ENCODE peak calls at places on chromosome X, in ten cellular contexts. E is keratinocyte; Q is mammary epithelial cell; P is CD8-positive, alpha-beta memory T cell; M is CD8-positive, alpha-beta T cell; D is adipocyte; H is mesendoderm; Z is aorta; B is ovary; G is upper lobe of right lung. K is an unnamed sample. For H3K4me1, H3K36me3 and H3K27me3, the result is how much of the 10 kb centered on the place peaks cover.

GRCh38 chrX:78886550-78886949 is 58.6 kb upstream of the P2RY10 start:
- DNase-seq in E (no peak), Q (no peak), P (no peak), M (no peak), D (peak), H (peak), Z (no peak), B (no peak), G (no peak), K (no peak)

GRCh38 chrX:110414679-110415439 is 56.2 kb downstream of the RTL9 start:
- DNase-seq in E (no peak), Q (peak), P (no peak), M (no peak), D (peak), H (no peak), Z (no peak), B (no peak), G (no peak), K (no peak)

GRCh38 chrX:148049441-148049840 is 68.3 kb downstream of the FMR1NB start:
- DNase-seq in E (no peak), Q (peak), P (no peak), M (no peak), D (peak), H (peak), Z (no peak), B (no peak), G (no peak), K (peak)

GRCh38 chrX:123267220-123267619 is 83.1 kb downstream of the GRIA3 start:
- DNase-seq in E (no peak), Q (no peak), P (no peak), M (no peak), D (peak), H (no peak), Z (no peak), B (no peak), G (no peak), K (no peak)

GRCh38 chrX:150664290-150664689 is 28.9 kb upstream of the MTMR1 start:
- DNase-seq in E (no peak), Q (no peak), P (no peak), M (no peak), D (peak), H (no peak), Z (no peak), B (peak), G (peak), K (no peak)

GRCh38 chrX:63475200-63475599 is 124.1 kb upstream of the SPIN4 start:
- DNase-seq in E (no peak), Q (no peak), P (no peak), M (no peak), D (no peak), H (peak), Z (no peak), B (no peak), G (no peak), K (no peak)

GRCh38 chrX:53056292-53056691 is 7.7 kb downstream of the GPR173 start:
- DNase-seq in E (peak), Q (peak), P (no peak), M (no peak), D (no peak), H (no peak), Z (no peak), B (no peak), G (no peak), K (no peak)

GRCh38 chrX:103464071-103464773 is 55.1 kb downstream of the RAB40A start:
- DNase-seq in E (no peak), Q (peak), P (no peak), M (peak), D (peak), H (peak), Z (no peak), B (no peak), G (no peak), K (peak)

GRCh38 chrX:38519651-38520050 is 41.7 kb upstream of the TSPAN7 start:
- DNase-seq in E (no peak), Q (no peak), P (no peak), M (no peak), D (no peak), H (no peak), Z (no peak), B (no peak), G (no peak), K (no peak)

GRCh38 chrX:87525771-87526229 is 8.2 kb downstream of the KLHL4 start:
- DNase-seq in E (no peak), Q (peak), P (no peak), M (no peak), D (no peak), H (no peak), Z (no peak), B (no peak), G (no peak), K (no peak)

GRCh38 chrX:128616933-128617332 is 564.7 kb upstream of the ACTRT1 start:
- DNase-seq in E (no peak), Q (peak), P (no peak), M (no peak), D (no peak), H (no peak), Z (no peak), B (no peak), G (no peak), K (no peak)

GRCh38 chrX:44459501-44459900 is 83.2 kb downstream of the FUNDC1 start:
- DNase-seq in E (no peak), Q (peak), P (no peak), M (no peak), D (no peak), H (no peak), Z (no peak), B (no peak), G (no peak), K (no peak)

GRCh38 chrX:141638601-141639000 is 49.1 kb downstream of the SPANXA2 start:
- DNase-seq in E (no peak), Q (no peak), P (no peak), M (no peak), D (no peak), H (peak), Z (no peak), B (no peak), G (no peak), K (no peak)

GRCh38 chrX:11757729-11758399 is at the start of gene MSL3:
- DNase-seq in E (no peak), Q (peak), P (no peak), M (peak), D (peak), H (peak), Z (peak), B (peak), G (peak), K (peak)

GRCh38 chrX:139889760-139890159 is 43.1 kb downstream of the ATP11C start:
- DNase-seq in E (no peak), Q (peak), P (no peak), M (no peak), D (peak), H (peak), Z (no peak), B (no peak), G (no peak), K (peak)

GRCh38 chrX:104921606-104922205 is 298.8 kb downstream of the TEX13A start:
- DNase-seq in E (no peak), Q (peak), P (no peak), M (no peak), D (no peak), H (peak), Z (peak), B (no peak), G (no peak), K (no peak)

GRCh38 chrX:46979340-46979739 is 67.1 kb downstream of the JADE3 start:
- DNase-seq in E (no peak), Q (peak), P (no peak), M (no peak), D (peak), H (no peak), Z (no peak), B (no peak), G (no peak), K (no peak)

GRCh38 chrX:135974279-135974856 is 580 bp upstream of the MMGT1 start:
- DNase-seq in E (no peak), Q (no peak), P (peak), M (peak), D (peak), H (peak), Z (peak), B (peak), G (peak), K (peak)

GRCh38 chrX:120302434-120302833 is 8.8 kb downstream of the TMEM255A start:
- DNase-seq in E (no peak), Q (peak), P (peak), M (peak), D (no peak), H (peak), Z (peak), B (no peak), G (peak), K (no peak)

GRCh38 chrX:18887177-18887820 is 96.6 kb downstream of the PHKA2 start:
- DNase-seq in E (no peak), Q (no peak), P (no peak), M (no peak), D (no peak), H (peak), Z (peak), B (peak), G (peak), K (no peak)

DNA sequence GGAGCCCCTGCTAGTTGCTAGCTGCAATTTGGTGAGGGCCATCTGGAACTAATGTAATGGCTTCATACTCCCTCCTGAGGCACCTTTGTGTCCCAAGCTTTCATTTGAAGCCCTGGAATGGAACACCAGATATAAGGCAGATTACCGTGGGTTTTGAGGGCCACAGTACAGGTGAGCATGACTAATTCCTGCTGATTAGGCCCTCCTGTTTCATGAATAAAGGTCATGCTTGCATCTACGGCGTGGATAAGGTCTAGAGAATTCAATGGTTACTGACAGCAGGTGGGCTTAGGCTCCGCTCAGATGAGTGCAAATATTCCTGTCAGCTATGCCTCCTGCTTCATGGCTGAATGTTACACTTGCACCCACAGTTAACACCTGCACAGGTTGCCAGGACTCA is 495.4 kb downstream of the NAP1L3 start:
- DNase-seq in E (no peak), Q (no peak), P (no peak), M (no peak), D (no peak), H (no peak), Z (no peak), B (no peak), G (no peak), K (no peak)
- H3K4me1 ChIP-seq in E (under half), Q (under half), P (under half), M (under half), D (under half), H (under half), Z (under half), B (under half), G (under half), K (under half)

DNA sequence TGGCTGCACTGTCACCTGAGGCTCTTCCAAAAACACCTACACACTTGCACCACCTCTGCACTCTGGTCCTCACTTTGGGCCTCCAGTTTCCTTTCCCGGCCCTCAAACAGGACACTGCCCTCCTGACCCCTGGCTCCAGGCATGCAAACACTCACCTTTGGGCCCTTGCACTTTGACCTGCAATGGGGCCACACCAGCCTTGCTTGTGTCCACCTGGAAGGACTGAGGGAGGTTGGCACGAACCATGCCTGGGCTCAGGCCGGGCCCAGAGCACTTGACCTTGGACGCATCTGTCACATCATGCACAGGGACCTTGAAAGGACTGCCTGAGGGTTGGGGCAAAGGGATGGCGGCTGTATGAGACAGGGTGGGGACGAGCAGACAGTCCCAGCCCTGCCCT is 15.6 kb downstream of the FLNA start:
- DNase-seq in E (no peak), Q (no peak), P (no peak), M (no peak), D (no peak), H (no peak), Z (no peak), B (no peak), G (no peak), K (no peak)
- H3K36me3 ChIP-seq in E (under half), Q (under half), P (half or more), M (half or more), D (half or more), H (under half), Z (under half), B (under half), G (half or more), K (half or more)

GRCh38 chrX:133935096-133935495 is 50.3 kb downstream of the GPC3 start:
- DNase-seq in E (no peak), Q (no peak), P (no peak), M (no peak), D (no peak), H (peak), Z (no peak), B (no peak), G (no peak), K (peak)

GRCh38 chrX:133933316-133933715 is 52.1 kb downstream of the GPC3 start:
- DNase-seq in E (no peak), Q (no peak), P (no peak), M (no peak), D (no peak), H (no peak), Z (no peak), B (no peak), G (no peak), K (no peak)

GRCh38 chrX:133938530-133938929 is 46.9 kb downstream of the GPC3 start:
- DNase-seq in E (no peak), Q (no peak), P (no peak), M (no peak), D (no peak), H (no peak), Z (no peak), B (no peak), G (no peak), K (no peak)

GRCh38 chrX:133939655-133940054 is 45.7 kb downstream of the GPC3 start:
- DNase-seq in E (no peak), Q (no peak), P (no peak), M (no peak), D (no peak), H (no peak), Z (no peak), B (no peak), G (no peak), K (no peak)

DNA sequence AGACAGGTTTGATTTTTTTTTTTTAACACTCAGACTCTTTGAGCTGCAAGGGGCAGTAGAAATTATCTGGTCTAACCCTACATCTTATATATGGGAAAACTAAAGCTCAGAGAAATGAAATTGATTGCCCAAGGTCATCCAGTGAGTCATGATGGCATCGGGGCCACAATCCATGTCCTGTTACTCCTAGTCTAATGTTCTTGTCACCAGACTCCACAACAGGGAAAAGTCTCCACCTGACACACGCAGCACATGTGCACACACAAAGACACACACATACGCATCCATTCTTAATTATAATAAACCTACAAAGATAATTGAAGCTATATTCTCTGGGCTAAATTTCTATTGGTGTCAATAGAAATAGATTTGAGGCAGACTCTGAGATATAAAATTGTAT is 48.4 kb downstream of the GPC3 start:
- DNase-seq in E (no peak), Q (no peak), P (no peak), M (no peak), D (no peak), H (no peak), Z (no peak), B (no peak), G (no peak), K (no peak)
- H3K27me3 ChIP-seq in E (under half), Q (under half), P (under half), M (under half), D (under half), H (under half), Z (under half), B (under half), G (under half), K (under half)

GRCh38 chrX:65707153-65707552 is 39.7 kb downstream of the MSN start:
- DNase-seq in E (no peak), Q (no peak), P (no peak), M (no peak), D (no peak), H (no peak), Z (no peak), B (no peak), G (no peak), K (no peak)
- H3K4me1 ChIP-seq in E (under half), Q (under half), P (half or more), M (half or more), D (under half), H (under half), Z (under half), B (under half), G (under half), K (under half)

GRCh38 chrX:13742397-13743176 is 8.0 kb downstream of the OFD1 start:
- DNase-seq in E (no peak), Q (no peak), P (peak), M (peak), D (no peak), H (peak), Z (no peak), B (no peak), G (no peak), K (no peak)

DNA sequence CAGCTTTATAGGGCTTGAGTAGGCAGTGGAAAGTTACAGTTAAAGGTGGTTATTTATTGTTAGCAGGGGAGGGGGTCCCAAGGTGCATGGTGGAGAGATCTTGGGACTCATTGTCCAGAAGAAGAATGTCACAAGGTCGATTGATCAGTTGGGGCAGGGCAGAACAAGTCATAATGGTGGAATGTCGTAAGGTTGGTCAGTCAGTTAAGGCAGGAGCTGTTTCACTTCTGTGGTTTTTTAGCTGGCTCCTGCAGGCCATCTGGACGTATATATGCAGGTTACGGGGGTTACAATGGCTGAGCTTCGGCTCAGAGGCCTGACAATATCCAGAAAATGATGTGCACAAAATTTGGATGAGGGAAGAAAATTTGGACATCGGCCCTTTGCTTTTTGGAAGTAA is 7.1 kb downstream of the OFD1 start:
- DNase-seq in E (no peak), Q (no peak), P (no peak), M (no peak), D (no peak), H (no peak), Z (no peak), B (no peak), G (no peak), K (no peak)
- H3K36me3 ChIP-seq in E (under half), Q (under half), P (under half), M (under half), D (under half), H (under half), Z (under half), B (under half), G (under half), K (under half)

GRCh38 chrX:107505223-107505622 is 55.8 kb downstream of the FRMPD3 start:
- DNase-seq in E (no peak), Q (no peak), P (no peak), M (no peak), D (no peak), H (no peak), Z (no peak), B (no peak), G (no peak), K (no peak)
- H3K27me3 ChIP-seq in E (half or more), Q (under half), P (under half), M (under half), D (half or more), H (under half), Z (under half), B (under half), G (under half), K (under half)